ENCODE peak calls at places on chromosomes 7 and 10, in four cellular contexts. One of them, this sample, is unnamed.

GRCh38 chr10:6050801-6051445 is 11.2 kb downstream of the IL2RA start:
- DNase-seq in Panc1: peak; percentile 4
- DNase-seq in tibial artery: peak; percentile 70
- DNase-seq in heart right ventricle: peak; percentile 55
- DNase-seq in this sample: peak; percentile 75

GRCh38 chr7:92714280-92714679 is 122.1 kb downstream of the CDK6 start:
- DNase-seq in heart right ventricle: no peak
- DNase-seq in tibial artery: no peak
- DNase-seq in Panc1: no peak
- DNase-seq in this sample: no peak

GRCh38 chr10:70479626-70480253 is 1.2 kb downstream of the PALD1 start:
- DNase-seq in tibial artery: no peak
- DNase-seq in heart right ventricle: no peak
- DNase-seq in Panc1: no peak
- DNase-seq in this sample: no peak

GRCh38 chr10:13100349-13101294 is 659 bp downstream of the OPTN start:
- DNase-seq in heart right ventricle: no peak
- DNase-seq in tibial artery: peak; percentile 77
- DNase-seq in Panc1: no peak
- DNase-seq in this sample: no peak

GRCh38 chr7:4738711-4739527 is 36.5 kb upstream of the AP5Z1 start:
- DNase-seq in Panc1: peak; percentile 75
- DNase-seq in tibial artery: peak; percentile 83
- DNase-seq in heart right ventricle: no peak
- DNase-seq in this sample: peak; percentile 74

GRCh38 chr7:155222046-155222445 is 75.6 kb upstream of the INSIG1 start:
- DNase-seq in Panc1: no peak
- DNase-seq in heart right ventricle: no peak
- DNase-seq in tibial artery: no peak
- DNase-seq in this sample: no peak

GRCh38 chr10:58773942-58774341 is 261.3 kb downstream of the BICC1 start:
- DNase-seq in heart right ventricle: no peak
- DNase-seq in tibial artery: no peak
- DNase-seq in Panc1: no peak
- DNase-seq in this sample: no peak

GRCh38 chr7:98229441-98229840 is 18.2 kb downstream of the BHLHA15 start:
- DNase-seq in Panc1: no peak
- DNase-seq in heart right ventricle: no peak
- DNase-seq in tibial artery: no peak
- DNase-seq in this sample: no peak

GRCh38 chr7:39712746-39713145 is 89.4 kb downstream of the RALA start:
- DNase-seq in Panc1: no peak
- DNase-seq in tibial artery: no peak
- DNase-seq in heart right ventricle: no peak
- DNase-seq in this sample: no peak

GRCh38 chr10:12961416-12961815 is 40.1 kb downstream of the CCDC3 start:
- DNase-seq in Panc1: no peak
- DNase-seq in heart right ventricle: no peak
- DNase-seq in tibial artery: peak; percentile 70
- DNase-seq in this sample: no peak

GRCh38 chr10:113037222-113037621 is 87.2 kb downstream of the TCF7L2 start:
- DNase-seq in Panc1: no peak
- DNase-seq in heart right ventricle: no peak
- DNase-seq in tibial artery: no peak
- DNase-seq in this sample: no peak

GRCh38 chr10:110989016-110989415 is 69.6 kb downstream of the SHOC2 start:
- DNase-seq in heart right ventricle: no peak
- DNase-seq in Panc1: no peak
- DNase-seq in tibial artery: no peak
- DNase-seq in this sample: no peak

GRCh38 chr10:128540806-128541739 is 414.9 kb upstream of the MKI67 start:
- DNase-seq in tibial artery: no peak
- DNase-seq in heart right ventricle: peak; percentile 23
- DNase-seq in Panc1: no peak
- DNase-seq in this sample: no peak

GRCh38 chr7:76386691-76387260 is 22.7 kb downstream of the SSC4D start:
- DNase-seq in heart right ventricle: no peak
- DNase-seq in Panc1: no peak
- DNase-seq in tibial artery: no peak
- DNase-seq in this sample: no peak

GRCh38 chr10:132186488-132187413 is at the start of gene DPYSL4:
- DNase-seq in tibial artery: no peak
- DNase-seq in heart right ventricle: no peak
- DNase-seq in Panc1: no peak
- DNase-seq in this sample: no peak

GRCh38 chr10:103800789-103801540 is 54.4 kb downstream of the SH3PXD2A start:
- DNase-seq in tibial artery: no peak
- DNase-seq in heart right ventricle: no peak
- DNase-seq in Panc1: no peak
- DNase-seq in this sample: no peak

GRCh38 chr10:128908109-128908898 is 558.7 kb upstream of the MGMT start:
- DNase-seq in tibial artery: no peak
- DNase-seq in Panc1: no peak
- DNase-seq in heart right ventricle: no peak
- DNase-seq in this sample: no peak

GRCh38 chr7:130154501-130155317 is 50.5 kb downstream of the TMEM209 start:
- DNase-seq in tibial artery: no peak
- DNase-seq in heart right ventricle: no peak
- DNase-seq in Panc1: no peak
- DNase-seq in this sample: no peak

GRCh38 chr10:110918633-110919348 is at the start of gene BBIP1:
- DNase-seq in tibial artery: no peak
- DNase-seq in Panc1: peak; percentile 99
- DNase-seq in heart right ventricle: peak; percentile 96
- DNase-seq in this sample: no peak

GRCh38 chr7:6284055-6284400 is 11.6 kb upstream of the CYTH3 start:
- DNase-seq in Panc1: no peak
- DNase-seq in heart right ventricle: no peak
- DNase-seq in tibial artery: peak; percentile 25
- DNase-seq in this sample: peak; percentile 7

GRCh38 chr10:15877836-15878576 is 17.7 kb upstream of the MINDY3 start:
- DNase-seq in heart right ventricle: no peak
- DNase-seq in tibial artery: no peak
- DNase-seq in Panc1: no peak
- DNase-seq in this sample: no peak

GRCh38 chr7:132298782-132299181 is 277.5 kb downstream of the PLXNA4 start:
- DNase-seq in tibial artery: no peak
- DNase-seq in Panc1: no peak
- DNase-seq in heart right ventricle: no peak
- DNase-seq in this sample: no peak

GRCh38 chr7:42831953-42832522 is 79.8 kb downstream of the C7orf25 start:
- DNase-seq in Panc1: no peak
- DNase-seq in heart right ventricle: no peak
- DNase-seq in tibial artery: no peak
- DNase-seq in this sample: no peak

GRCh38 chr10:26806557-26806956 is 54.2 kb downstream of the ABI1 start:
- DNase-seq in heart right ventricle: no peak
- DNase-seq in tibial artery: no peak
- DNase-seq in Panc1: no peak
- DNase-seq in this sample: no peak

GRCh38 chr7:133934974-133935330 is 192.2 kb upstream of the LRGUK start:
- DNase-seq in Panc1: no peak
- DNase-seq in tibial artery: no peak
- DNase-seq in heart right ventricle: no peak
- DNase-seq in this sample: no peak

GRCh38 chr7:28071570-28071969 is 109.0 kb downstream of the JAZF1 start:
- DNase-seq in heart right ventricle: no peak
- DNase-seq in Panc1: no peak
- DNase-seq in tibial artery: no peak
- DNase-seq in this sample: no peak

GRCh38 chr10:90197766-90198165 is 496.4 kb downstream of the KIF20B start:
- DNase-seq in tibial artery: no peak
- DNase-seq in heart right ventricle: no peak
- DNase-seq in Panc1: no peak
- DNase-seq in this sample: no peak

GRCh38 chr7:151426486-151426905 is 13.4 kb downstream of the CRYGN start:
- DNase-seq in tibial artery: peak; percentile 94
- DNase-seq in Panc1: no peak
- DNase-seq in heart right ventricle: peak; percentile 55
- DNase-seq in this sample: peak; percentile 94

GRCh38 chr7:44466300-44467216 is 23.9 kb downstream of the NUDCD3 start:
- DNase-seq in Panc1: no peak
- DNase-seq in tibial artery: no peak
- DNase-seq in heart right ventricle: no peak
- DNase-seq in this sample: no peak

GRCh38 chr7:107687656-107688055 is 27.0 kb downstream of the SLC26A4 start:
- DNase-seq in Panc1: no peak
- DNase-seq in heart right ventricle: no peak
- DNase-seq in tibial artery: no peak
- DNase-seq in this sample: no peak

GRCh38 chr10:61280303-61280702 is 172.9 kb downstream of the TMEM26 start:
- DNase-seq in heart right ventricle: no peak
- DNase-seq in Panc1: no peak
- DNase-seq in tibial artery: no peak
- DNase-seq in this sample: no peak

GRCh38 chr7:66790219-66790618 is 49.7 kb downstream of the RABGEF1 start:
- DNase-seq in Panc1: no peak
- DNase-seq in heart right ventricle: no peak
- DNase-seq in tibial artery: no peak
- DNase-seq in this sample: no peak

GRCh38 chr10:71998840-71999194 is 34.6 kb downstream of the CHST3 start:
- DNase-seq in heart right ventricle: peak; percentile 55
- DNase-seq in Panc1: no peak
- DNase-seq in tibial artery: peak; percentile 86
- DNase-seq in this sample: no peak

DNA sequence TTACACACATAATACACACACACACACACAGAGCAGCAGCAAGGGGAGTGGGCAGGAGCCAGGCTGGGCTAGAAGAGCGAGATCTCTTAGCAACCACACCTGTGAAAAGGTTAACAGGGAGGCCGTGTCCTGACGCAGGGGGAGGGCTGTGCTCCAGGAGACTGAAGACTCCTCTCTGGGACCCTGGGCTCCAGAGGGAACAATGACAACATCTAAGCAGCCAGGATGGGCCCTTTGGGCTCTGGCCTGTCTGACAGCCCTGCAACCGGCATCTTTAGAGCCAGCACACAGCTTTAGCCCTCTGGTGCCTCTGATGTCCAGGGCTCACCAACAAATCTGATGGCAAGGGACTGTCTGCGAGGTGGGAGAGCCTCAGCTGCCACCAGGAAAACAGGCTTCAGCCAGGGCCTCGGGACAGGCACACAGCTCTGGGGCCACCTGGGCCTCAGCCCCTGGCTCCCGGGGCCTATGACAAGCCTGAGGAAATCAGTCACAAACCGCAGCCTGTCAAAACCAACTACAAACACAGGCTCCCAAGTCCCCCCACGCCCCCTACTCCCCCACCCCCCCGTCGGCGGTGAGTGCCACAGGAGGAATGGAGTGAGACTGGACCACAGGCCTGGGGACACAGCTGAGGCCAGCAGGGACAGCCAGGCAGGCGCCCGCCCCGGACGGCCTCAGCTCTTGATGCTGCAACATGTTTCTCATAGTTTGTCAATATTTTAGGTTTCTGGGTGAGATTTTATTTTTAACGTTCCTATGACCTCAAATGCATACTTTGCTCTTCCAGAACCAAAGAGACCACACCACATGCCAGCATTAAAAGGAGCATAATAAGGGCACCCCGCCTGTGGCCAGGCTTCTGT is 102.8 kb downstream of the TNS3 start:
- DNase-seq in tibial artery: peak; percentile 61
- DNase-seq in heart right ventricle: no peak
- DNase-seq in Panc1: no peak
- DNase-seq in this sample: no peak
- H3K4me1 ChIP-seq in tibial artery: peaks cover 94% of the 10 kb centered on the region
- H3K4me1 ChIP-seq in heart right ventricle: peaks cover 84% of the 10 kb centered on the region
- H3K4me1 ChIP-seq in Panc1: peaks cover 88% of the 10 kb centered on the region
- H3K4me1 ChIP-seq in this sample: peaks cover 2% of the 10 kb centered on the region

DNA sequence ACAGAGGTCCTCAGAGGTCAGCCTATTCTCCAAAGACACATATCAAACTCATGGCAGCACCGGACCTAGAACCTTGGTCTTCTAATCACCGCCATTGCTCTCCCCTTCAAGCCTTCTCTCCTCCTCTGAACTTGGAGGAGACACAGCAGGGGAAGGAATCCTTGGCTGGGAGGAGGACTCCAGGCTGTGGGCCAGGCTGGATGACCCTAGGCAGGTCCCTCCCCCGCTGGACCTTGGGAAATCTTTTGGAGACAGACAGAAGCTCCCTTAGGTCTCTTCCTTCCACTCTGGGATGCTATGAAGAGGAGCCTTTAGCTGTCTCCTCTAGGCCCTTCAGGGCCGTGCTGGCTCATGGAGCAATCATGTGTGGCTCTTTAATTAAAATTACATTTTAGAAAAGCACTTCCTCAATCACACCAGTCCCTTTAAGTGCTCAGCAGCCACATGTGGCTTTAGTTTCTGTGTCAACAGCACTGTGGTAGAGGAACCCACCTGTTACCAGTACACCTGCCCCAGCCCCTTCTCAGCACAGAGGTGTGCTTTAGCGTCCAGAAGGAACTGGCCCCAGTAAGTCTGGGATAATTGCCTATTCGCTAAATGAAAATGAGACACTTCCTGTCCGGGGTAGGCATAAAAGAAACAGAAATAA is 238.2 kb downstream of the CELF2 start:
- DNase-seq in Panc1: no peak
- DNase-seq in heart right ventricle: peak; percentile 39
- DNase-seq in tibial artery: no peak
- DNase-seq in this sample: no peak
- H3K36me3 ChIP-seq in Panc1: no peaks in the 10 kb centered on the region
- H3K36me3 ChIP-seq in heart right ventricle: peaks cover 7% of the 10 kb centered on the region
- H3K36me3 ChIP-seq in tibial artery: peaks cover 45% of the 10 kb centered on the region
- H3K36me3 ChIP-seq in this sample: peaks cover 6% of the 10 kb centered on the region

GRCh38 chr10:119700321-119700954 is 25.4 kb upstream of the INPP5F start:
- DNase-seq in tibial artery: no peak
- DNase-seq in heart right ventricle: no peak
- DNase-seq in Panc1: no peak
- DNase-seq in this sample: no peak
- H3K27ac ChIP-seq in tibial artery: no peak overlapping the region
- H3K27ac ChIP-seq in heart right ventricle: peak overlapping the region; percentile 20
- H3K27ac ChIP-seq in Panc1: no peak overlapping the region
- H3K27ac ChIP-seq in this sample: no peak overlapping the region

GRCh38 chr7:1450431-1450830 is 8.8 kb downstream of the MICALL2 start:
- DNase-seq in Panc1: no peak
- DNase-seq in tibial artery: no peak
- DNase-seq in heart right ventricle: no peak
- DNase-seq in this sample: no peak

GRCh38 chr7:1449951-1450350 is 9.3 kb downstream of the MICALL2 start:
- DNase-seq in heart right ventricle: no peak
- DNase-seq in tibial artery: no peak
- DNase-seq in Panc1: no peak
- DNase-seq in this sample: no peak

GRCh38 chr7:1450987-1451386 is 8.3 kb downstream of the MICALL2 start:
- DNase-seq in tibial artery: no peak
- DNase-seq in heart right ventricle: no peak
- DNase-seq in Panc1: no peak
- DNase-seq in this sample: no peak

GRCh38 chr7:1454471-1455065 is 4.7 kb downstream of the MICALL2 start:
- DNase-seq in tibial artery: no peak
- DNase-seq in heart right ventricle: no peak
- DNase-seq in Panc1: no peak
- DNase-seq in this sample: no peak

DNA sequence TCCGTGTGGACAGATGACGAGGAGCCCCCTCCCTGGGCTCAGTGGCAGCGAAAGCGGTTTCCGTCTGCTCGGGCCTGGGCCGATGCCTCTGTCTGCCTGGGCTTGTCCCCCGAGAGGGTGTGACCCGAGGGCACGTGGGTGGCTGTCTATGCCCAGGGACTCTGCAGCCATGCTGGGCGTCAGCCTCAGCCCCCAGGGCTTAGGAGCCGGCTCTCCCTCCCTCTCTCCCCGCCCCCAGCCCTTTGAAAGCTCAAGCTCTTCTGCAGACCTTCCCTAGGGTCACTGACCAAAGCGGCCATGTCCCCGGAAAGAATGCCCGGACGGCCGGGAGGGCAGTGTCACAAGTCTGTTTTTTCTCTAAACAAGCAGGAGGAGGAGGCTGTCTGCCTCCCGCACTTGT is 7.1 kb downstream of the MICALL2 start:
- DNase-seq in Panc1: no peak
- DNase-seq in tibial artery: no peak
- DNase-seq in heart right ventricle: no peak
- DNase-seq in this sample: no peak
- H3K4me1 ChIP-seq in Panc1: peaks cover 96% of the 10 kb centered on the region
- H3K4me1 ChIP-seq in tibial artery: peaks cover 59% of the 10 kb centered on the region
- H3K4me1 ChIP-seq in heart right ventricle: peaks cover 32% of the 10 kb centered on the region
- H3K4me1 ChIP-seq in this sample: no peaks in the 10 kb centered on the region

This sample was measured in aorta.